ENCODE peak calls at places on chromosomes 1 and 21, in ten cellular contexts. One of them, this sample, is unnamed.

GRCh38 chr1:22850681-22851080 is 122.0 kb downstream of the LACTBL1 start:
- DNase-seq in brain microvascular endothelial cell: no peak
- DNase-seq in suprapubic skin: no peak
- DNase-seq in fibroblast of lung: peak; percentile 55
- DNase-seq in adipocyte: peak; percentile 24
- DNase-seq in dorsolateral prefrontal cortex: peak; percentile 83
- DNase-seq in IMR-90: peak; percentile 31
- DNase-seq in iPS DF 6.9: no peak
- DNase-seq in GM23338: no peak
- DNase-seq in adrenal gland: peak; percentile 56
- DNase-seq in this sample: peak; percentile 56

GRCh38 chr1:246690100-246690499 is 34.1 kb upstream of the SCCPDH start:
- DNase-seq in IMR-90: no peak
- DNase-seq in fibroblast of lung: no peak
- DNase-seq in adipocyte: no peak
- DNase-seq in iPS DF 6.9: no peak
- DNase-seq in brain microvascular endothelial cell: no peak
- DNase-seq in suprapubic skin: no peak
- DNase-seq in dorsolateral prefrontal cortex: no peak
- DNase-seq in GM23338: no peak
- DNase-seq in adrenal gland: no peak
- DNase-seq in this sample: no peak

GRCh38 chr1:14637233-14637632 is 38.7 kb downstream of the KAZN start:
- DNase-seq in IMR-90: no peak
- DNase-seq in fibroblast of lung: no peak
- DNase-seq in brain microvascular endothelial cell: no peak
- DNase-seq in dorsolateral prefrontal cortex: no peak
- DNase-seq in iPS DF 6.9: no peak
- DNase-seq in suprapubic skin: no peak
- DNase-seq in GM23338: no peak
- DNase-seq in adipocyte: no peak
- DNase-seq in adrenal gland: no peak
- DNase-seq in this sample: no peak

GRCh38 chr1:31376374-31377134 is 3.7 kb upstream of the FABP3 start:
- DNase-seq in dorsolateral prefrontal cortex: peak; percentile 94
- DNase-seq in adrenal gland: no peak
- DNase-seq in brain microvascular endothelial cell: peak; percentile 97
- DNase-seq in GM23338: peak; percentile 73
- DNase-seq in IMR-90: peak; percentile 98
- DNase-seq in iPS DF 6.9: no peak
- DNase-seq in suprapubic skin: no peak
- DNase-seq in fibroblast of lung: peak; percentile 99
- DNase-seq in adipocyte: peak; percentile 87
- DNase-seq in this sample: peak; percentile 95

GRCh38 chr1:25544819-25545218 is 1.4 kb downstream of the LDLRAP1 start:
- DNase-seq in adrenal gland: peak; percentile 60
- DNase-seq in GM23338: no peak
- DNase-seq in adipocyte: no peak
- DNase-seq in iPS DF 6.9: no peak
- DNase-seq in brain microvascular endothelial cell: no peak
- DNase-seq in suprapubic skin: no peak
- DNase-seq in dorsolateral prefrontal cortex: peak; percentile 72
- DNase-seq in fibroblast of lung: no peak
- DNase-seq in IMR-90: no peak
- DNase-seq in this sample: peak; percentile 54

GRCh38 chr21:36388835-36389234 is 3.6 kb downstream of the CHAF1B start:
- DNase-seq in iPS DF 6.9: peak; percentile 20
- DNase-seq in dorsolateral prefrontal cortex: peak; percentile 61
- DNase-seq in adipocyte: peak; percentile 29
- DNase-seq in GM23338: peak; percentile 88
- DNase-seq in IMR-90: peak; percentile 54
- DNase-seq in adrenal gland: no peak
- DNase-seq in brain microvascular endothelial cell: peak; percentile 33
- DNase-seq in fibroblast of lung: peak; percentile 35
- DNase-seq in suprapubic skin: no peak
- DNase-seq in this sample: peak; percentile 46

GRCh38 chr1:233675394-233675793 is 61.5 kb downstream of the KCNK1 start:
- DNase-seq in IMR-90: no peak
- DNase-seq in iPS DF 6.9: no peak
- DNase-seq in GM23338: no peak
- DNase-seq in suprapubic skin: no peak
- DNase-seq in brain microvascular endothelial cell: no peak
- DNase-seq in dorsolateral prefrontal cortex: no peak
- DNase-seq in fibroblast of lung: no peak
- DNase-seq in adrenal gland: no peak
- DNase-seq in adipocyte: no peak
- DNase-seq in this sample: no peak

GRCh38 chr1:214493126-214493796 is 58.1 kb downstream of the PTPN14 start:
- DNase-seq in iPS DF 6.9: no peak
- DNase-seq in adipocyte: no peak
- DNase-seq in fibroblast of lung: no peak
- DNase-seq in GM23338: no peak
- DNase-seq in dorsolateral prefrontal cortex: no peak
- DNase-seq in brain microvascular endothelial cell: no peak
- DNase-seq in IMR-90: peak; percentile 72
- DNase-seq in suprapubic skin: no peak
- DNase-seq in adrenal gland: no peak
- DNase-seq in this sample: peak; percentile 48

GRCh38 chr1:92298573-92299476 is at the start of the genes GLMN and RPAP2:
- DNase-seq in GM23338: peak; percentile 90
- DNase-seq in fibroblast of lung: peak; percentile 81
- DNase-seq in adrenal gland: peak; percentile 80
- DNase-seq in iPS DF 6.9: peak; percentile 50
- DNase-seq in suprapubic skin: peak; percentile 80
- DNase-seq in adipocyte: peak; percentile 96
- DNase-seq in IMR-90: peak; percentile 81
- DNase-seq in dorsolateral prefrontal cortex: peak; percentile 68
- DNase-seq in brain microvascular endothelial cell: peak; percentile 55
- DNase-seq in this sample: peak; percentile 85

GRCh38 chr1:52142220-52143153 is 598 bp downstream of the ZFYVE9 start:
- DNase-seq in GM23338: peak; percentile 64
- DNase-seq in dorsolateral prefrontal cortex: no peak
- DNase-seq in fibroblast of lung: peak; percentile 54
- DNase-seq in brain microvascular endothelial cell: peak; percentile 41
- DNase-seq in adrenal gland: peak; percentile 58
- DNase-seq in IMR-90: peak; percentile 52
- DNase-seq in iPS DF 6.9: no peak
- DNase-seq in adipocyte: peak; percentile 76
- DNase-seq in suprapubic skin: peak; percentile 65
- DNase-seq in this sample: peak; percentile 55

GRCh38 chr1:1411626-1412025 is 4.5 kb upstream of the MRPL20 start:
- DNase-seq in dorsolateral prefrontal cortex: no peak
- DNase-seq in adrenal gland: no peak
- DNase-seq in fibroblast of lung: no peak
- DNase-seq in GM23338: no peak
- DNase-seq in suprapubic skin: no peak
- DNase-seq in IMR-90: no peak
- DNase-seq in brain microvascular endothelial cell: no peak
- DNase-seq in iPS DF 6.9: no peak
- DNase-seq in adipocyte: no peak
- DNase-seq in this sample: no peak

GRCh38 chr1:84776639-84777038 is 86.4 kb upstream of the SSX2IP start:
- DNase-seq in fibroblast of lung: no peak
- DNase-seq in iPS DF 6.9: no peak
- DNase-seq in adrenal gland: no peak
- DNase-seq in brain microvascular endothelial cell: no peak
- DNase-seq in dorsolateral prefrontal cortex: no peak
- DNase-seq in GM23338: no peak
- DNase-seq in IMR-90: no peak
- DNase-seq in suprapubic skin: no peak
- DNase-seq in adipocyte: no peak
- DNase-seq in this sample: peak; percentile 72

GRCh38 chr1:5896706-5897105 is 95.5 kb downstream of the NPHP4 start:
- DNase-seq in IMR-90: no peak
- DNase-seq in adipocyte: no peak
- DNase-seq in adrenal gland: no peak
- DNase-seq in fibroblast of lung: no peak
- DNase-seq in suprapubic skin: no peak
- DNase-seq in GM23338: peak; percentile 44
- DNase-seq in iPS DF 6.9: no peak
- DNase-seq in dorsolateral prefrontal cortex: no peak
- DNase-seq in brain microvascular endothelial cell: no peak
- DNase-seq in this sample: no peak

GRCh38 chr1:11320153-11320936 is 47.3 kb downstream of the UBIAD1 start:
- DNase-seq in dorsolateral prefrontal cortex: no peak
- DNase-seq in fibroblast of lung: no peak
- DNase-seq in suprapubic skin: no peak
- DNase-seq in IMR-90: no peak
- DNase-seq in brain microvascular endothelial cell: no peak
- DNase-seq in GM23338: peak; percentile 94
- DNase-seq in adipocyte: peak; percentile 5
- DNase-seq in iPS DF 6.9: peak; percentile 61
- DNase-seq in adrenal gland: no peak
- DNase-seq in this sample: no peak

GRCh38 chr1:233367057-233367759 is 39.7 kb downstream of the MAP3K21 start:
- DNase-seq in adrenal gland: no peak
- DNase-seq in iPS DF 6.9: peak; percentile 35
- DNase-seq in GM23338: peak; percentile 83
- DNase-seq in brain microvascular endothelial cell: no peak
- DNase-seq in IMR-90: no peak
- DNase-seq in dorsolateral prefrontal cortex: no peak
- DNase-seq in suprapubic skin: no peak
- DNase-seq in fibroblast of lung: no peak
- DNase-seq in adipocyte: peak; percentile 29
- DNase-seq in this sample: no peak

DNA sequence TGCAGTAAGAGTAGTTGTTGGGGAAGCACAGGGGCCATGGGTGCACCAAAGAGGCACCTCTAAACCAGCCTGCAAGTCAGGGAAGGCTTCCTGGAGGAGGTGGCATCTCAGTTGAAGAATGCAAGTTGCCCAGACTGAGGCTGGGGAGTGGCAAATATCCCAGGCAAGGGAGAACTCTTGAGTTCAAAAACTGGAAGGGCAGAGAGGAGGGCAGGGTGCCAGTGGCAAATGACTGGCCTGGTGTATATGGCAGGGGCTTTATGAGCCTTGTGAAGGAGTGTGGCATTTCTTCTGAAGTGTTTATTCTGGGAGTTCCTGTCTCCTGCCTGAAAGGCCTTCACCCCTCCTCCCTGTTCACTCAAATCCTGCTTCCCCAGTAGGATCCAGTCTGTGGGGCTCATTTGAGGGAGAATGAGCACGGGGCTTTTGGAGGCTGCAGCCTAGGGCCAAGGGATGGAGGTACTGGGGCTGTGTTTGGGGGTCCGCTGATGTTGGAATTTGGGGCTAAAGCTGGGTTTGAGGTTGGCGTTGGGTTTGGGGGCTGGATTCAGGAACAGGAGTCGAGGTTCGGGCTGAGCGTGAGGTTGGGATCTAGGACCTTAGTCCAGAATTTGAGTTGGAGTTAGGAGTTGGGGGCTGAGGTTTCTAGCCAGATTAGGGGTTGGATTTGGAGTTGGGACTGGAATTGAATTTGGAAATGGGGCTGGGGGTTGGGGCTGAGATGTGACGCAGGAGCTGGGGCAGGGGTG is at the start of gene TMEM125:
- DNase-seq in IMR-90: no peak
- DNase-seq in fibroblast of lung: no peak
- DNase-seq in suprapubic skin: peak; percentile 50
- DNase-seq in brain microvascular endothelial cell: no peak
- DNase-seq in GM23338: peak; percentile 15
- DNase-seq in dorsolateral prefrontal cortex: peak; percentile 25
- DNase-seq in iPS DF 6.9: no peak
- DNase-seq in adipocyte: no peak
- DNase-seq in adrenal gland: no peak
- DNase-seq in this sample: no peak
- H3K4me3 ChIP-seq in IMR-90: no peak within 1 kb of the TSS
- H3K4me3 ChIP-seq in fibroblast of lung: no peak within 1 kb of the TSS
- H3K4me3 ChIP-seq in suprapubic skin: peak within 1 kb of the TSS; percentile 10
- H3K4me3 ChIP-seq in brain microvascular endothelial cell: peak within 1 kb of the TSS; percentile 9
- H3K4me3 ChIP-seq in GM23338: peak within 1 kb of the TSS; percentile 59
- H3K4me3 ChIP-seq in dorsolateral prefrontal cortex: no peak within 1 kb of the TSS
- H3K4me3 ChIP-seq in iPS DF 6.9: peak within 1 kb of the TSS; percentile 44
- H3K4me3 ChIP-seq in adipocyte: no peak within 1 kb of the TSS
- H3K4me3 ChIP-seq in adrenal gland: no peak within 1 kb of the TSS
- H3K4me3 ChIP-seq in this sample: no peak within 1 kb of the TSS

DNA sequence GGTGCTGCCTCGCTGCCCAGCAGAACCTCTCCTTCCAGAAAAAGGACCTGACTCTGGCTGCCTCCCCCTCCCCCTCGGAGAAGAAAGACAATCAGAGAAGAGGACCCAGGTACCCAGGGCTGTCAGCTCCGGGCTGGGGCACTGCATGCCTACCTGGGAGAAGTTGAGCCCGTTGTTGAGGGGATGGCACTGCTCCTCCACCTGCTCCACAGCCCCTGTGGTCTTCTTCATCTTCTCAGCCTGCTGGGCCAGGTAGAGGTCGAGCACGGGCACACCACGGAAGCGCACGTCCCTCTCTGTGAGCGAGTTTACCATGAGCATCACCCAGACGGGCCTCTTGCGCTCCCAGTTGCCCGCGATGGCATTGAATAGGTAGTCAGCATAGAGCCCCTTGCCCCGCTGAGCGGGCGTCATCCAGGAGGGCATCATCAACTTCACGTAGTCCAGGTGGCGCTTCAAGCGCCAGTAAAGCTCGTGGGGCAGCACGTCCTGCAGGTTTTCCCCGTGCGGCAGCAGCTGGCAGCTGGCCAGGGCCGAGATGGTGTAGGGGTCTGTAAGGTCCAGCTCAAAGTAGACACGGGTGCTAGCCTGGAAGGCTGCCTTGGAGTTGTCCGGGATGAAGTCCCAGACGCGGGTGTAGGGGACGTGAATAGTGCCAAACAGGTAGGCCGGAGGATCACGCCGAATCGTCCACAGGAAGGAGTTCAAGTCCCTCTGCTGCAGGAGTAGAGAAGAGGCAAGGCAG is 3.1 kb downstream of the TRABD2B start:
- DNase-seq in IMR-90: no peak
- DNase-seq in suprapubic skin: peak; percentile 62
- DNase-seq in GM23338: no peak
- DNase-seq in dorsolateral prefrontal cortex: no peak
- DNase-seq in brain microvascular endothelial cell: no peak
- DNase-seq in adrenal gland: no peak
- DNase-seq in iPS DF 6.9: no peak
- DNase-seq in adipocyte: no peak
- DNase-seq in fibroblast of lung: no peak
- DNase-seq in this sample: no peak
- H3K27me3 ChIP-seq in IMR-90: peaks cover 33% of the 10 kb centered on the region
- H3K27me3 ChIP-seq in suprapubic skin: peaks cover 25% of the 10 kb centered on the region
- H3K27me3 ChIP-seq in GM23338: peaks cover 32% of the 10 kb centered on the region
- H3K27me3 ChIP-seq in dorsolateral prefrontal cortex: peaks cover 14% of the 10 kb centered on the region
- H3K27me3 ChIP-seq in brain microvascular endothelial cell: peaks cover 31% of the 10 kb centered on the region
- H3K27me3 ChIP-seq in adrenal gland: peaks cover 9% of the 10 kb centered on the region
- H3K27me3 ChIP-seq in iPS DF 6.9: peaks cover 5% of the 10 kb centered on the region
- H3K27me3 ChIP-seq in adipocyte: peaks cover 9% of the 10 kb centered on the region
- H3K27me3 ChIP-seq in fibroblast of lung: peaks cover 27% of the 10 kb centered on the region
- H3K27me3 ChIP-seq in this sample: peaks cover 2% of the 10 kb centered on the region

GRCh38 chr21:37407719-37408455 is 41.3 kb downstream of the DYRK1A start:
- DNase-seq in brain microvascular endothelial cell: no peak
- DNase-seq in fibroblast of lung: peak; percentile 63
- DNase-seq in GM23338: no peak
- DNase-seq in IMR-90: peak; percentile 63
- DNase-seq in suprapubic skin: no peak
- DNase-seq in adipocyte: peak; percentile 51
- DNase-seq in dorsolateral prefrontal cortex: no peak
- DNase-seq in adrenal gland: no peak
- DNase-seq in iPS DF 6.9: no peak
- DNase-seq in this sample: no peak
- H3K4me3 ChIP-seq in brain microvascular endothelial cell: no peak overlapping the region
- H3K4me3 ChIP-seq in fibroblast of lung: peak overlapping the region; percentile 16
- H3K4me3 ChIP-seq in GM23338: no peak overlapping the region
- H3K4me3 ChIP-seq in IMR-90: peak overlapping the region; percentile 3
- H3K4me3 ChIP-seq in suprapubic skin: no peak overlapping the region
- H3K4me3 ChIP-seq in adipocyte: peak overlapping the region; percentile 52
- H3K4me3 ChIP-seq in dorsolateral prefrontal cortex: no peak overlapping the region
- H3K4me3 ChIP-seq in adrenal gland: no peak overlapping the region
- H3K4me3 ChIP-seq in iPS DF 6.9: no peak overlapping the region
- H3K4me3 ChIP-seq in this sample: no peak overlapping the region

GRCh38 chr1:47225430-47226100 is 6.5 kb downstream of the TAL1 start:
- DNase-seq in GM23338: peak; percentile 36
- DNase-seq in brain microvascular endothelial cell: no peak
- DNase-seq in adipocyte: peak; percentile 27
- DNase-seq in IMR-90: no peak
- DNase-seq in adrenal gland: no peak
- DNase-seq in suprapubic skin: no peak
- DNase-seq in iPS DF 6.9: no peak
- DNase-seq in dorsolateral prefrontal cortex: no peak
- DNase-seq in fibroblast of lung: no peak
- DNase-seq in this sample: no peak
- H3K27me3 ChIP-seq in GM23338: peaks cover 100% of the 10 kb centered on the region
- H3K27me3 ChIP-seq in brain microvascular endothelial cell: peaks cover 84% of the 10 kb centered on the region
- H3K27me3 ChIP-seq in adipocyte: peaks cover 89% of the 10 kb centered on the region
- H3K27me3 ChIP-seq in IMR-90: peaks cover 94% of the 10 kb centered on the region
- H3K27me3 ChIP-seq in adrenal gland: peaks cover 60% of the 10 kb centered on the region
- H3K27me3 ChIP-seq in suprapubic skin: peaks cover 98% of the 10 kb centered on the region
- H3K27me3 ChIP-seq in iPS DF 6.9: peaks cover 92% of the 10 kb centered on the region
- H3K27me3 ChIP-seq in dorsolateral prefrontal cortex: peaks cover 87% of the 10 kb centered on the region
- H3K27me3 ChIP-seq in fibroblast of lung: peaks cover 75% of the 10 kb centered on the region
- H3K27me3 ChIP-seq in this sample: peaks cover 34% of the 10 kb centered on the region

This sample was measured in MG63.